ENCODE peak calls at places on chromosomes 5 and 9, in six cellular contexts. One of them, this sample, is unnamed.

GRCh38 chr9:80500300-80500699 is 928.5 kb downstream of the TLE4 start:
- DNase-seq in NCI-H524: no peak
- DNase-seq in astrocyte of the spinal cord: no peak
- DNase-seq in B cell: no peak
- DNase-seq in coronary artery: no peak
- DNase-seq in KBM-7: no peak
- DNase-seq in this sample: no peak

GRCh38 chr9:32704343-32704742 is 68.9 kb upstream of the TAF1L start:
- DNase-seq in NCI-H524: no peak
- DNase-seq in B cell: no peak
- DNase-seq in astrocyte of the spinal cord: no peak
- DNase-seq in KBM-7: no peak
- DNase-seq in coronary artery: no peak
- DNase-seq in this sample: no peak

GRCh38 chr9:78121488-78121887 is 89.9 kb upstream of the GNAQ start:
- DNase-seq in B cell: no peak
- DNase-seq in astrocyte of the spinal cord: peak
- DNase-seq in KBM-7: peak
- DNase-seq in coronary artery: no peak
- DNase-seq in NCI-H524: no peak
- DNase-seq in this sample: peak

GRCh38 chr5:173529861-173530260 is 86.6 kb downstream of the BOD1 start:
- DNase-seq in KBM-7: no peak
- DNase-seq in B cell: no peak
- DNase-seq in NCI-H524: no peak
- DNase-seq in astrocyte of the spinal cord: no peak
- DNase-seq in coronary artery: no peak
- DNase-seq in this sample: no peak

GRCh38 chr5:62584395-62584794 is 5.8 kb downstream of the LRRC70 start:
- DNase-seq in KBM-7: peak
- DNase-seq in astrocyte of the spinal cord: no peak
- DNase-seq in NCI-H524: no peak
- DNase-seq in B cell: no peak
- DNase-seq in coronary artery: no peak
- DNase-seq in this sample: no peak

GRCh38 chr9:97864396-97864795 is 11.4 kb downstream of the FOXE1 start:
- DNase-seq in B cell: no peak
- DNase-seq in coronary artery: no peak
- DNase-seq in KBM-7: no peak
- DNase-seq in astrocyte of the spinal cord: no peak
- DNase-seq in NCI-H524: no peak
- DNase-seq in this sample: no peak

GRCh38 chr9:106962615-106963363 is 99.8 kb downstream of the ZNF462 start:
- DNase-seq in NCI-H524: no peak
- DNase-seq in KBM-7: no peak
- DNase-seq in coronary artery: no peak
- DNase-seq in astrocyte of the spinal cord: peak
- DNase-seq in B cell: no peak
- DNase-seq in this sample: no peak

GRCh38 chr9:96009690-96010477 is 134.4 kb downstream of the ERCC6L2 start:
- DNase-seq in KBM-7: no peak
- DNase-seq in astrocyte of the spinal cord: peak
- DNase-seq in NCI-H524: no peak
- DNase-seq in B cell: no peak
- DNase-seq in coronary artery: no peak
- DNase-seq in this sample: peak

GRCh38 chr9:131960805-131961495 is 118.7 kb downstream of the MED27 start:
- DNase-seq in NCI-H524: no peak
- DNase-seq in astrocyte of the spinal cord: no peak
- DNase-seq in coronary artery: no peak
- DNase-seq in KBM-7: no peak
- DNase-seq in B cell: no peak
- DNase-seq in this sample: no peak